ENCODE peak calls at places on chromosomes 12 and 14, in five cellular contexts. M is adipocyte; U is activated naive CD4-positive, alpha-beta T cell; J is NCI-H1105 treated with DMSO at 0.1 percent for 48 hours; G is NCI-H510A. X is an unnamed sample.

GRCh38 chr12:116631619-116632018 is 72.4 kb downstream of the MAP1LC3B2 start:
- DNase-seq in M (no peak), J (no peak), G (peak), U (no peak), X (no peak)

GRCh38 chr14:76644875-76645518 is 116.3 kb upstream of the VASH1 start:
- DNase-seq in M (peak), G (no peak), J (peak), U (no peak), X (peak)

GRCh38 chr12:13205809-13206559 is 9.5 kb downstream of the EMP1 start:
- DNase-seq in G (no peak), U (no peak), M (peak), J (no peak), X (peak)

GRCh38 chr12:131511803-131512564 is 198.9 kb upstream of the SFSWAP start:
- DNase-seq in U (no peak), M (no peak), J (no peak), G (no peak), X (no peak)

GRCh38 chr12:30905483-30906009 is 21.0 kb upstream of the TSPAN11 start:
- DNase-seq in G (no peak), U (no peak), M (no peak), J (no peak), X (no peak)

GRCh38 chr12:47979686-47980085 is 16.3 kb downstream of the TMEM106C start:
- DNase-seq in M (no peak), U (no peak), J (no peak), G (no peak), X (no peak)

GRCh38 chr14:96263347-96264199 is 7.6 kb downstream of the BDKRB1 start:
- DNase-seq in U (no peak), J (no peak), G (no peak), M (no peak), X (no peak)

GRCh38 chr14:52873694-52874093 is 77.2 kb downstream of the FERMT2 start:
- DNase-seq in M (peak), J (no peak), U (no peak), G (no peak), X (peak)

GRCh38 chr12:80268924-80269749 is 169.8 kb downstream of the OTOGL start:
- DNase-seq in G (no peak), J (no peak), U (no peak), M (peak), X (peak)